ENCODE peak calls at places on chromosomes 4 and X, in six cellular contexts. L is hepatocyte; P is Panc1; Q is CD8-positive, alpha-beta T cell; Z is PC-3; O is ascending aorta. A is an unnamed sample.

GRCh38 chr4:146336413-146336807 is 122.1 kb downstream of the REELD1 start:
- DNase-seq in Z (peak; percentile 67), Q (no peak), O (no peak), P (no peak), L (no peak), A (no peak)

GRCh38 chr4:78299565-78299972 is 242.4 kb downstream of the FRAS1 start:
- DNase-seq in O (no peak), Z (no peak), Q (no peak), L (peak; percentile 33), P (no peak), A (no peak)

GRCh38 chr4:97105716-97106115 is 1037.6 kb downstream of the STPG2 start:
- DNase-seq in Z (no peak), P (no peak), O (no peak), Q (no peak), L (no peak), A (no peak)

GRCh38 chrX:102934624-102935023 is 2.4 kb upstream of the RAB40AL start:
- DNase-seq in Z (peak; percentile 67), O (no peak), Q (no peak), P (peak; percentile 33), L (peak; percentile 12), A (no peak)

GRCh38 chr4:150379454-150379853 is 202.5 kb upstream of the MAB21L2 start:
- DNase-seq in Z (peak; percentile 39), Q (no peak), O (no peak), P (no peak), L (no peak), A (no peak)

GRCh38 chr4:82402196-82402775 is 28.0 kb downstream of the HNRNPDL start:
- DNase-seq in P (no peak), Z (no peak), O (no peak), L (no peak), Q (no peak), A (no peak)

GRCh38 chr4:26088433-26088928 is 174.5 kb downstream of the SMIM20 start:
- DNase-seq in Z (peak; percentile 93), P (no peak), L (no peak), O (no peak), Q (no peak), A (no peak)

GRCh38 chr4:70705146-70705855 is 16.5 kb upstream of the RUFY3 start:
- DNase-seq in O (peak; percentile 16), L (peak; percentile 84), Z (peak; percentile 88), Q (peak; percentile 81), P (no peak), A (peak; percentile 59)

GRCh38 chr4:22672944-22673343 is 19.8 kb upstream of the GBA3 start:
- DNase-seq in Q (no peak), O (no peak), P (no peak), Z (no peak), L (no peak), A (no peak)

GRCh38 chr4:147674073-147674472 is 9.9 kb downstream of the PRMT9 start:
- DNase-seq in O (no peak), L (no peak), Z (no peak), P (no peak), Q (no peak), A (no peak)

GRCh38 chr4:113539408-113539807 is 222.1 kb downstream of the CAMK2D start:
- DNase-seq in P (no peak), L (no peak), Z (peak; percentile 23), Q (no peak), O (no peak), A (no peak)

GRCh38 chrX:15567886-15568616 is 32.7 kb downstream of the ACE2 start:
- DNase-seq in Q (no peak), Z (peak; percentile 54), L (peak; percentile 27), O (no peak), P (no peak), A (no peak)

GRCh38 chrX:12906392-12906791 is at the start of gene TLR8:
- DNase-seq in P (no peak), O (no peak), Z (no peak), Q (no peak), L (no peak), A (no peak)

GRCh38 chr4:76233534-76233933 is 18.0 kb upstream of the FAM47E start:
- DNase-seq in L (no peak), P (no peak), O (no peak), Q (no peak), Z (no peak), A (no peak)

GRCh38 chrX:16177260-16177659 is 10.0 kb downstream of the MAGEB17 start:
- DNase-seq in O (no peak), Q (no peak), P (no peak), Z (no peak), L (no peak), A (no peak)

GRCh38 chr4:48635980-48636379 is 144.1 kb downstream of the FRYL start:
- DNase-seq in O (no peak), P (no peak), Q (no peak), L (no peak), Z (no peak), A (no peak)

GRCh38 chr4:6420972-6421371 is 51.4 kb downstream of the PPP2R2C start:
- DNase-seq in Z (no peak), L (no peak), O (no peak), P (no peak), Q (no peak), A (no peak)

GRCh38 chr4:18566970-18567799 is 545.6 kb upstream of the LCORL start:
- DNase-seq in Q (no peak), P (no peak), Z (no peak), O (no peak), L (peak; percentile 64), A (no peak)

GRCh38 chr4:184384056-184384809 is 90.1 kb downstream of the IRF2 start:
- DNase-seq in Q (no peak), Z (peak; percentile 43), O (no peak), P (peak; percentile 2), L (peak; percentile 72), A (no peak)

GRCh38 chr4:129167640-129168260 is 71.8 kb downstream of the C4orf33 start:
- DNase-seq in Z (no peak), O (no peak), L (peak; percentile 30), P (no peak), Q (no peak), A (no peak)

GRCh38 chr4:72084587-72085011 is 52.8 kb downstream of the NPFFR2 start:
- DNase-seq in P (no peak), Z (no peak), O (no peak), Q (no peak), L (peak; percentile 11), A (no peak)

GRCh38 chr4:128866691-128867090 is 57.2 kb downstream of the JADE1 start:
- DNase-seq in Z (no peak), O (no peak), Q (no peak), L (no peak), P (no peak), A (no peak)

GRCh38 chrX:17738002-17738713 is 865 bp downstream of the SCML1 start:
- DNase-seq in L (peak; percentile 40), Z (peak; percentile 45), Q (peak; percentile 64), P (no peak), O (no peak), A (peak; percentile 52)

GRCh38 chr4:94545296-94545695 is 93.6 kb downstream of the PDLIM5 start:
- DNase-seq in L (no peak), Q (no peak), O (no peak), Z (peak; percentile 91), P (no peak), A (no peak)

GRCh38 chr4:79603681-79604080 is 195.7 kb upstream of the GK2 start:
- DNase-seq in Z (no peak), O (no peak), L (no peak), P (no peak), Q (no peak), A (no peak)

GRCh38 chr4:119477412-119478053 is 151.1 kb downstream of the PDE5A start:
- DNase-seq in L (no peak), O (no peak), Q (no peak), Z (no peak), P (no peak), A (no peak)

GRCh38 chrX:138006176-138006575 is 440.2 kb downstream of the ZIC3 start:
- DNase-seq in P (no peak), O (no peak), L (no peak), Q (no peak), Z (no peak), A (no peak)

DNA sequence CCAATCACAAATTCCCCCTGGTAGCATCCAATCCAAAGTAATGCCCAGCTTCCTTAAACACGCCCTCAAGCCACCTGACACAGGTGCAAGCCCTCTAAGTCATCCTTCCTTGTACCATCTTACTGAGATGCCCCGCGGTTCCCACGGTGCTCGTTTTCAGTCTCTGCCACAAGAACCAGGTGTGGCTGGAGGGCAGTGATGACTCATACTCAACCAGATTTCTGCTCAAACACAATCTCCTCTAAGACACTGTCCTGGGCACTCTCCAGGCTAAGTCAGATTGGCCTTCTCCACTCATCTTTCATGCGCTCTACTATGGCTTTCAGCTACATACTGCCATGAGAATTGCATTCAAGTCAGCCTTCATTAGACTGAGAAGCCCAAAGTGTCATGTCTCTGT is 3.5 kb downstream of the SH3KBP1 start:
- DNase-seq in Z (peak; percentile 76), P (no peak), L (no peak), O (no peak), Q (no peak), A (no peak)
- H3K4me1 ChIP-seq in Z (peaks cover 21% of the 10 kb centered on the region), P (no peaks in the 10 kb centered on the region), L (no peaks in the 10 kb centered on the region), O (no peaks in the 10 kb centered on the region), Q (peaks cover 40% of the 10 kb centered on the region), A (peaks cover 3% of the 10 kb centered on the region)

GRCh38 chr4:142406917-142407501 is 439.1 kb downstream of the INPP4B start:
- DNase-seq in P (no peak), Q (no peak), Z (peak; percentile 63), O (no peak), L (no peak), A (no peak)

GRCh38 chr4:142404191-142404611 is 441.9 kb downstream of the INPP4B start:
- DNase-seq in P (no peak), O (no peak), Z (peak; percentile 87), L (no peak), Q (no peak), A (no peak)

GRCh38 chr4:142406051-142406549 is 440.0 kb downstream of the INPP4B start:
- DNase-seq in P (no peak), O (no peak), Q (no peak), L (peak; percentile 4), Z (peak; percentile 78), A (no peak)

GRCh38 chr4:142407569-142407968 is 438.5 kb downstream of the INPP4B start:
- DNase-seq in O (no peak), Z (no peak), L (no peak), Q (no peak), P (no peak), A (no peak)

GRCh38 chr4:142405021-142405991 is 440.8 kb downstream of the INPP4B start:
- DNase-seq in O (no peak), Q (peak; percentile 70), Z (peak; percentile 69), L (peak; percentile 59), P (no peak), A (peak; percentile 35)
- H3K4me1 ChIP-seq in O (peaks cover 15% of the 10 kb centered on the region), Q (peaks cover 63% of the 10 kb centered on the region), Z (peaks cover 56% of the 10 kb centered on the region), L (peaks cover 13% of the 10 kb centered on the region), P (peaks cover 25% of the 10 kb centered on the region), A (peaks cover 16% of the 10 kb centered on the region)

GRCh38 chrX:10618911-10619310 is 1.5 kb downstream of the MID1 start:
- DNase-seq in L (peak; percentile 18), Z (peak; percentile 30), O (no peak), P (no peak), Q (no peak), A (no peak)
- H3K4me1 ChIP-seq in L (peaks cover 16% of the 10 kb centered on the region), Z (peaks cover 46% of the 10 kb centered on the region), O (peaks cover 2% of the 10 kb centered on the region), P (peaks cover 17% of the 10 kb centered on the region), Q (no peaks in the 10 kb centered on the region), A (no peaks in the 10 kb centered on the region)

DNA sequence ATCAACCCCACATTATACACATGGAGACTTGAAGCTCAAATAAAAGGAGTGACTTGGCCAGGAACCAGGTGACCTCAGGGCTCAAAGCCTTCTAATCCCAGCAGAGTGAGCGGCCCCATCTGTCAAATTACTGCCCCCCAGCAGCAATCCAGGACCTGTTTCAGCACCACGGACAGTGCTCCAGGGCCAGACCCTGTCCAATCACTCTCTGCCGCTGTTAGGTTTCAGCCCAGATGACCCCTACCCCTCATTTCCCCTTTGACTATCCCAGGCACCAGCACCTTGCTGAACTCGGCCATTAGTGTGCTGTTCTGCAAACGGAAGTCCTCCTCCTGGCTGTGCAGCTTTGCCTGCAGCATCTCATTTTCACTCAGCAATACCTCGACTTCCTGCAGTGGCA is 5.1 kb downstream of the GRIPAP1 start:
- DNase-seq in Q (no peak), L (no peak), O (no peak), Z (no peak), P (no peak), A (no peak)
- H3K4me1 ChIP-seq in Q (peaks cover 16% of the 10 kb centered on the region), L (no peaks in the 10 kb centered on the region), O (peaks cover 4% of the 10 kb centered on the region), Z (no peaks in the 10 kb centered on the region), P (peaks cover 3% of the 10 kb centered on the region), A (no peaks in the 10 kb centered on the region)